ENCODE peak calls at places on chromosome 13, in five cellular contexts. W is upper lobe of right lung; Z is MCF 10A; J is CD8-positive, alpha-beta T cell; F is activated CD8-positive, alpha-beta T cell treated with anti-CD3 and anti-CD28 coated beads for 36 hours. D is an unnamed sample.

GRCh38 chr13:57624565-57625435 is 6.7 kb upstream of the PCDH17 start:
- DNase-seq in W (no peak), Z (peak), J (no peak), F (peak), D (no peak)

GRCh38 chr13:75271851-75272250 is 210.1 kb downstream of the TBC1D4 start:
- DNase-seq in W (no peak), Z (no peak), J (no peak), F (no peak), D (no peak)

GRCh38 chr13:30466841-30467252 is 1.1 kb upstream of the HMGB1 start:
- DNase-seq in W (no peak), Z (no peak), J (no peak), F (no peak), D (no peak)

GRCh38 chr13:20360041-20360491 is 127.9 kb upstream of the GJB6 start:
- DNase-seq in W (no peak), Z (peak), J (no peak), F (no peak), D (no peak)

GRCh38 chr13:21573920-21574712 is 29.9 kb downstream of the MICU2 start:
- DNase-seq in W (no peak), Z (no peak), J (no peak), F (no peak), D (no peak)

GRCh38 chr13:98504371-98504963 is 72.4 kb downstream of the STK24 start:
- DNase-seq in W (peak), Z (no peak), J (no peak), F (peak), D (no peak)

GRCh38 chr13:101795025-101795424 is 342.6 kb downstream of the ITGBL1 start:
- DNase-seq in W (no peak), Z (peak), J (no peak), F (no peak), D (no peak)

GRCh38 chr13:51532736-51533197 is 51.5 kb upstream of the WDFY2 start:
- DNase-seq in W (no peak), Z (no peak), J (no peak), F (no peak), D (no peak)

GRCh38 chr13:100102042-100102441 is 13.1 kb downstream of the PCCA start:
- DNase-seq in W (no peak), Z (no peak), J (no peak), F (no peak), D (no peak)

GRCh38 chr13:79782541-79783216 is 301.7 kb downstream of the NDFIP2 start:
- DNase-seq in W (peak), Z (no peak), J (no peak), F (no peak), D (no peak)

GRCh38 chr13:23289917-23290357 is 109.2 kb downstream of the SGCG start:
- DNase-seq in W (no peak), Z (peak), J (no peak), F (no peak), D (no peak)

GRCh38 chr13:92473736-92474465 is 752.7 kb upstream of the GPC6 start:
- DNase-seq in W (no peak), Z (no peak), J (no peak), F (no peak), D (no peak)

GRCh38 chr13:45872574-45872973 is 21.0 kb upstream of the SIAH3 start:
- DNase-seq in W (no peak), Z (no peak), J (no peak), F (no peak), D (no peak)

GRCh38 chr13:47215741-47216140 is 318.9 kb upstream of the HTR2A start:
- DNase-seq in W (no peak), Z (peak), J (no peak), F (no peak), D (no peak)

GRCh38 chr13:33202644-33203169 is 82.8 kb downstream of the STARD13 start:
- DNase-seq in W (no peak), Z (no peak), J (no peak), F (no peak), D (no peak)

GRCh38 chr13:110109910-110110309 is 197.0 kb downstream of the COL4A1 start:
- DNase-seq in W (no peak), Z (peak), J (no peak), F (no peak), D (no peak)

GRCh38 chr13:19864339-19865309 is 1.2 kb upstream of the ZMYM5 start:
- DNase-seq in W (peak), Z (peak), J (peak), F (peak), D (no peak)

GRCh38 chr13:48602296-48603040 is 51.3 kb upstream of the CYSLTR2 start:
- DNase-seq in W (no peak), Z (no peak), J (no peak), F (no peak), D (no peak)

GRCh38 chr13:43054803-43055802 is 31.7 kb downstream of the DNAJC15 start:
- DNase-seq in W (no peak), Z (peak), J (no peak), F (peak), D (no peak)

GRCh38 chr13:26280822-26281221 is 26.9 kb downstream of the CDK8 start:
- DNase-seq in W (no peak), Z (peak), J (no peak), F (no peak), D (no peak)

GRCh38 chr13:37816276-37816675 is 53.3 kb downstream of the TRPC4 start:
- DNase-seq in W (no peak), Z (no peak), J (no peak), F (no peak), D (no peak)

GRCh38 chr13:109971006-109971744 is 184.8 kb upstream of the IRS2 start:
- DNase-seq in W (no peak), Z (no peak), J (no peak), F (no peak), D (no peak)

GRCh38 chr13:110217811-110218210 is 89.1 kb downstream of the COL4A1 start:
- DNase-seq in W (no peak), Z (no peak), J (no peak), F (no peak), D (no peak)

GRCh38 chr13:98875146-98875729 is 102.6 kb downstream of the DOCK9 start:
- DNase-seq in W (no peak), Z (no peak), J (no peak), F (no peak), D (no peak)

GRCh38 chr13:57633950-57634828 is 2.6 kb downstream of the PCDH17 start:
- DNase-seq in W (peak), Z (no peak), J (no peak), F (peak), D (no peak)

GRCh38 chr13:54029226-54029625 is 1000.6 kb downstream of the OLFM4 start:
- DNase-seq in W (no peak), Z (peak), J (no peak), F (no peak), D (no peak)

GRCh38 chr13:87671824-87672603 is 843 bp downstream of the SLITRK5 start:
- DNase-seq in W (peak), Z (peak), J (no peak), F (no peak), D (no peak)

GRCh38 chr13:111387945-111388600 is 67.6 kb downstream of the TEX29 start:
- DNase-seq in W (no peak), Z (no peak), J (no peak), F (no peak), D (no peak)

GRCh38 chr13:111390522-111391270 is 70.3 kb downstream of the TEX29 start:
- DNase-seq in W (peak), Z (no peak), J (no peak), F (no peak), D (no peak)

GRCh38 chr13:111388851-111389500 is 68.5 kb downstream of the TEX29 start:
- DNase-seq in W (no peak), Z (no peak), J (no peak), F (peak), D (no peak)

GRCh38 chr13:111387026-111387871 is 66.8 kb downstream of the TEX29 start:
- DNase-seq in W (no peak), Z (no peak), J (no peak), F (peak), D (no peak)

DNA sequence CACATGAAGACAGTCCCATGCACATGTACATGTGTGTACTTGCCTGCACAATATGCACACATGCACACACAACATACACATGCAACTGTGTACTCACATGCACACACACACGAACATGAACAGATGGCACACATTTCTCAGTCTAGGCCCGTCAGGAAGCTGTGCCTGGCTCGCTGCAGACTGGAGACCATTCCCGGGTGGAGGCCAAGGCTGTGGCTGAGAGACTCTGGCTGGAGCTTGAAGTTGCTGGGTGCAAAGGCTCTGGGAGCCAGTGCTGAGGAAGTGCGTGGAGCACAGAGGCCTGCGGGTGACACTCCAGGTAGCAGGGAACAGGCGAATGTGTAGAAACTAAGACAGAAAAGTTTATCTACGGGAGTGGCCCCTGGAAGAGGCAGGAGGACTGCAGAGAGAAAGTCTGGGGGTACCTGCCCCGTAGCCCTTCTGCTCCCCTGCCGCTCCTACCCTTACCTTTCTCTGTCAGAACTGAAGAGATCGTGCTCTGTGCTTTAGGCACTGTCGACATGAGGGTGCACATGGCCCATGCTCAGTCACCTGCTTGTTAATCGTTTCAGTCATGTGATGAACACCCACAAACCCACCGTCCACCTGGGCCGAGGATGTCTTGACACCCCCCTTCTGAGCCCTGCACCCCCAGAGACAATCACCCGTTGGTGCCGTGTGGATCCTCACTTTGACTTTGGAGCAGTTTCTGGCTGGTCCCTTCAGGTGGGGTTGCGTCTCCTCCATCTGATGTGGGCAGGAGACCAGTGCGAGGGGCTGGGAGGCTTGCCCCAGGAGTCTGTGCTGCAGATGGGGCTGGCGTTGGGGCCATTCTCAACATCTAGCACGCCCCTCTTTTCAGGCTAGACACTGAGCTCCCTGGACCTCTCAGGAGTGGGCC is 69.4 kb downstream of the TEX29 start:
- DNase-seq in W (peak), Z (no peak), J (no peak), F (no peak), D (no peak)
- TF ChIP-seq CTCF in W (no peak), Z (no peak), J (no peak), F (no peak), D (no peak)

DNA sequence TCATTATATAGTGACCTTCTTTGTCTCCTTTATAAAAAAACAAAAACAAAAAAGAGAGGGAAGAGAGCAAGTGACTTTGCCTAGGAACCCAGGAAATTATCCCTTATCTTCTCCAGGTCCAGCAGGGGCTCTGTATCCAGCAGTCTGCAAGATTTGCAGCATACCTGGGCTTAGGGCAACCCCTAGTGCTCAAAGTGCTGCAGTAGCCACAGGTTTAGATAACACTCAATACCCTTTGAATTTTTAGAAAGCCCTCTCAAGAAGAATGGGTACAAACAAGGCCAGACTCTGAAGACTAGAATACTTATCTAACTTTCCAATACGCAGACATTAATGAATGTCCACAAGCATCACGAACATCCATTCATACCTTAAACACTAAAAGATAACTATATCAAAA is 43.2 kb downstream of the CCNA1 start:
- DNase-seq in W (no peak), Z (peak), J (no peak), F (no peak), D (no peak)
- TF ChIP-seq CTCF in W (no peak), Z (peak), J (no peak), F (no peak), D (no peak)

GRCh38 chr13:39013462-39013861 is 22.8 kb upstream of the STOML3 start:
- DNase-seq in W (no peak), Z (no peak), J (no peak), F (no peak), D (no peak)

GRCh38 chr13:39020853-39021462 is 16.9 kb downstream of the PROSER1 start:
- DNase-seq in W (no peak), Z (no peak), J (no peak), F (no peak), D (no peak)

GRCh38 chr13:39016087-39016486 is 21.8 kb downstream of the PROSER1 start:
- DNase-seq in W (no peak), Z (no peak), J (no peak), F (no peak), D (no peak)

GRCh38 chr13:39012608-39013007 is 22.0 kb upstream of the STOML3 start:
- DNase-seq in W (no peak), Z (no peak), J (no peak), F (no peak), D (no peak)

DNA sequence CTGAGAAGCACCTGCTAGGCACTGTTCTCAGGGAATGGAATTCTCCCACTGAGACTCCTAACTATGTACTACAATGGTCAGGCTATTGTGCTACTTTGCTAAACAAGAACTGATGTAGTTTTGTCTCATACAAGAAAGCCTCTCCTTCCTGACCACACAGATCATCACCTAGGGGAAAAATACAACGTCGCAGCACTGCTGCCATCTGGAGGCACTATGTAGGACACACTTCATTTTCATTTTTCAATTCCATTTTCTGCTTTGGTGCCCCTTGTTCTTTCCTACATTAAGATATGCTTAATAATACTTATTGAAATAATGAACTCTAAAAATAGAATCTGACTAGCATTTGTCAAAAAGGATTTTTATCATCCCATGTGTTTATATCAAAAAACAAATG is 21.1 kb downstream of the PROSER1 start:
- DNase-seq in W (no peak), Z (peak), J (no peak), F (peak), D (no peak)
- TF ChIP-seq CTCF in W (peak), Z (peak), J (no peak), F (peak), D (peak)

GRCh38 chr13:41587490-41587889 is 130.1 kb downstream of the RGCC start:
- DNase-seq in W (no peak), Z (no peak), J (peak), F (peak), D (no peak)
- TF ChIP-seq CTCF in W (no peak), Z (no peak), J (peak), F (peak), D (no peak)

GRCh38 chr13:93477238-93477637 is 250.6 kb downstream of the GPC6 start:
- DNase-seq in W (no peak), Z (no peak), J (no peak), F (no peak), D (no peak)
- TF ChIP-seq CTCF in W (no peak), Z (no peak), J (no peak), F (no peak), D (no peak)

D was measured in D721Med.